ENCODE peak calls at places on chromosomes 2 and 18, in seven cellular contexts. Q, W, K, O, J, H and E are unnamed samples.

GRCh38 chr18:2794159-2794558 is 52.6 kb upstream of the EMILIN2 start:
- DNase-seq in Q (no peak), W (no peak), K (no peak), O (no peak), J (no peak), H (peak), E (no peak)

GRCh38 chr2:220946552-220946951 is 625.6 kb downstream of the EPHA4 start:
- DNase-seq in Q (no peak), W (no peak), K (peak), O (no peak), J (no peak), H (no peak), E (no peak)

GRCh38 chr2:137888845-137889244 is 75.4 kb upstream of the HNMT start:
- DNase-seq in Q (no peak), W (no peak), K (no peak), O (no peak), J (peak), H (peak), E (peak)

GRCh38 chr2:19104503-19104902 is 253.9 kb downstream of the OSR1 start:
- DNase-seq in Q (no peak), W (no peak), K (no peak), O (no peak), J (no peak), H (no peak), E (no peak)

GRCh38 chr18:66819235-66819634 is 215.3 kb upstream of the CDH19 start:
- DNase-seq in Q (no peak), W (no peak), K (no peak), O (no peak), J (no peak), H (peak), E (no peak)

GRCh38 chr2:73187549-73187948 is 14.8 kb upstream of the NOTO start:
- DNase-seq in Q (no peak), W (no peak), K (no peak), O (no peak), J (no peak), H (no peak), E (no peak)

GRCh38 chr2:159174759-159175158 is 111.7 kb downstream of the WDSUB1 start:
- DNase-seq in Q (no peak), W (no peak), K (no peak), O (no peak), J (no peak), H (no peak), E (no peak)

GRCh38 chr2:70516596-70516995 is 37.0 kb downstream of the TGFA start:
- DNase-seq in Q (no peak), W (no peak), K (no peak), O (no peak), J (no peak), H (no peak), E (no peak)

GRCh38 chr2:65453916-65454315 is 21.5 kb upstream of the SPRED2 start:
- DNase-seq in Q (no peak), W (no peak), K (peak), O (no peak), J (no peak), H (no peak), E (no peak)

GRCh38 chr2:215388002-215388728 is 47.7 kb downstream of the FN1 start:
- DNase-seq in Q (no peak), W (no peak), K (no peak), O (no peak), J (no peak), H (no peak), E (no peak)

GRCh38 chr2:108612153-108612513 is 77.9 kb downstream of the LIMS1 start:
- DNase-seq in Q (peak), W (no peak), K (peak), O (peak), J (no peak), H (no peak), E (no peak)

GRCh38 chr2:56008661-56009411 is 85.3 kb upstream of the EFEMP1 start:
- DNase-seq in Q (no peak), W (peak), K (peak), O (no peak), J (peak), H (peak), E (peak)

GRCh38 chr2:190410171-190410570 is 2.0 kb downstream of the MFSD6 start:
- DNase-seq in Q (no peak), W (no peak), K (no peak), O (no peak), J (no peak), H (peak), E (no peak)

GRCh38 chr2:41782306-41783158 is 265.3 kb upstream of the PKDCC start:
- DNase-seq in Q (no peak), W (peak), K (peak), O (no peak), J (peak), H (peak), E (peak)

GRCh38 chr2:173521450-173522192 is 166.9 kb downstream of the CDCA7 start:
- DNase-seq in Q (no peak), W (no peak), K (no peak), O (no peak), J (no peak), H (peak), E (no peak)

GRCh38 chr2:18440141-18440605 is 120.3 kb downstream of the RDH14 start:
- DNase-seq in Q (no peak), W (peak), K (peak), O (no peak), J (no peak), H (no peak), E (no peak)